ENCODE peak calls at places on chromosomes 6 and 20, in five cellular contexts. One of them, this sample, is unnamed.

GRCh38 chr6:113842165-113842564 is 15.0 kb upstream of the MARCKS start:
- DNase-seq in upper lobe of left lung: no peak
- DNase-seq in tibial nerve: no peak
- DNase-seq in H1: no peak
- DNase-seq in stomach: no peak
- DNase-seq in this sample: no peak

GRCh38 chr6:96742702-96743101 is 94.6 kb downstream of the GPR63 start:
- DNase-seq in stomach: no peak
- DNase-seq in H1: no peak
- DNase-seq in tibial nerve: no peak
- DNase-seq in upper lobe of left lung: no peak
- DNase-seq in this sample: no peak

GRCh38 chr6:52667572-52667971 is 3.3 kb upstream of the TMEM14A start:
- DNase-seq in upper lobe of left lung: no peak
- DNase-seq in stomach: no peak
- DNase-seq in H1: no peak
- DNase-seq in tibial nerve: no peak
- DNase-seq in this sample: no peak

GRCh38 chr6:119844385-119844784 is 494.8 kb upstream of the MAN1A1 start:
- DNase-seq in stomach: no peak
- DNase-seq in upper lobe of left lung: no peak
- DNase-seq in H1: no peak
- DNase-seq in tibial nerve: no peak
- DNase-seq in this sample: no peak

GRCh38 chr6:30828027-30828962 is 56.0 kb upstream of the DDR1 start:
- DNase-seq in H1: peak; percentile 93
- DNase-seq in upper lobe of left lung: peak; percentile 90
- DNase-seq in tibial nerve: peak; percentile 78
- DNase-seq in stomach: peak; percentile 90
- DNase-seq in this sample: peak; percentile 92

GRCh38 chr6:83047065-83047754 is 18.4 kb downstream of the UBE3D start:
- DNase-seq in tibial nerve: no peak
- DNase-seq in H1: peak; percentile 50
- DNase-seq in upper lobe of left lung: no peak
- DNase-seq in stomach: no peak
- DNase-seq in this sample: no peak

GRCh38 chr6:5457983-5458683 is 196.8 kb downstream of the FARS2 start:
- DNase-seq in tibial nerve: no peak
- DNase-seq in upper lobe of left lung: peak; percentile 82
- DNase-seq in stomach: peak; percentile 87
- DNase-seq in H1: no peak
- DNase-seq in this sample: no peak

GRCh38 chr20:44245977-44246376 is 1.1 kb upstream of the GDAP1L1 start:
- DNase-seq in stomach: no peak
- DNase-seq in upper lobe of left lung: no peak
- DNase-seq in tibial nerve: no peak
- DNase-seq in H1: no peak
- DNase-seq in this sample: no peak

GRCh38 chr6:143872211-143872610 is 7.9 kb downstream of the ZC2HC1B start:
- DNase-seq in upper lobe of left lung: no peak
- DNase-seq in stomach: no peak
- DNase-seq in tibial nerve: no peak
- DNase-seq in H1: no peak
- DNase-seq in this sample: no peak

DNA sequence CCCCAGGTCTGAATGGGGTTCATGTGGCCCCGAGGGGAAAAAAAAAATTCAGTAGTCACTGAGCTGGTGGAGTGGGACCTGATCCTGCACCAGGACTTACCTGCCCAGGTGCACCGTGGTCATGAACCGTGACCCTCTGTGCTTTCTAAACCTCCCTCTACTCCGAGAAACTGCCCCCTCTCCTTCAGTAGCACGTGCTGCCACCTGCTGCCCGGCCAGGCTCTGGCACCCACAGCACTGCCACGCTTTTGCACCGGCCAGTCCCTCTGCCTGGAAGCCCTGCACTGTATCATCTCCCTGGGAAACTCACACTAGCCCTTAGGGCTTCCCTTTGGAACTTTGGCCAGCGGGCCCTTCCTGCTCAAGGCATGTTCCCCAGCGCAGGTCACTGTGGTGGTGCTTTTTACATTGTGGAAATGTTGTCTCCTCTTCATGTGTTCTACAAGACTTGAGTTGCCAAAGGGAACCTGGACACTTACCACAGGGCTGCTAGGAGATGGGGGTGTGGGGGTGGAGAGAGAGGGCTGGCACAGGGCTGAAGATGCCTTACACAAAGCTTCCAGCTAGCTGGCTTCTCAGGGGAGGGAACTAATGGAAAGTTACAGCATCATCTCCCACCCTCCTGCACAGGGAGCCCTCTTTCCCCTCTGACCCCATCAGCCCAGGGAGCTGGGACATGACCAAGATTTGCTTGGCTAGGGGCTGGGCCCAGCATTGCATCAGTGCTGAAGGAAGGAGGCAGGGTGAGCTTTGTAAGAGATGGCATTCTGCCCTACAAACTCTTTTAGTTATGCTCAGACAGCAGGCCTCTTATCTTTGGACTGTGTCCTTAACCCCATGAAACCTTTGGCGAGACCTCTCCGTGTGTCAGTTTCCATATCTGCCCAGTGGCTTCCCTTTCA is 2.5 kb upstream of the PTPRT start:
- DNase-seq in stomach: no peak
- DNase-seq in tibial nerve: no peak
- DNase-seq in H1: peak; percentile 83
- DNase-seq in upper lobe of left lung: no peak
- DNase-seq in this sample: no peak
- TF ChIP-seq CTCF in stomach: peak; percentile 17
- TF ChIP-seq CTCF in tibial nerve: no peak
- TF ChIP-seq CTCF in H1: peak; percentile 87
- TF ChIP-seq CTCF in upper lobe of left lung: no peak
- TF ChIP-seq CTCF in this sample: no peak

GRCh38 chr6:137866200-137866913 is 702 bp upstream of the TNFAIP3 start:
- DNase-seq in stomach: no peak
- DNase-seq in upper lobe of left lung: no peak
- DNase-seq in H1: peak; percentile 49
- DNase-seq in tibial nerve: peak; percentile 26
- DNase-seq in this sample: peak; percentile 69

GRCh38 chr6:137867685-137868509 is 838 bp downstream of the TNFAIP3 start:
- DNase-seq in stomach: peak; percentile 45
- DNase-seq in H1: peak; percentile 59
- DNase-seq in upper lobe of left lung: peak; percentile 52
- DNase-seq in tibial nerve: peak; percentile 19
- DNase-seq in this sample: no peak

GRCh38 chr6:137868721-137869631 is 1.9 kb downstream of the TNFAIP3 start:
- DNase-seq in tibial nerve: no peak
- DNase-seq in H1: no peak
- DNase-seq in upper lobe of left lung: no peak
- DNase-seq in stomach: no peak
- DNase-seq in this sample: no peak

GRCh38 chr6:137864812-137865508 is 2.1 kb upstream of the TNFAIP3 start:
- DNase-seq in stomach: no peak
- DNase-seq in H1: no peak
- DNase-seq in upper lobe of left lung: no peak
- DNase-seq in tibial nerve: no peak
- DNase-seq in this sample: no peak

DNA sequence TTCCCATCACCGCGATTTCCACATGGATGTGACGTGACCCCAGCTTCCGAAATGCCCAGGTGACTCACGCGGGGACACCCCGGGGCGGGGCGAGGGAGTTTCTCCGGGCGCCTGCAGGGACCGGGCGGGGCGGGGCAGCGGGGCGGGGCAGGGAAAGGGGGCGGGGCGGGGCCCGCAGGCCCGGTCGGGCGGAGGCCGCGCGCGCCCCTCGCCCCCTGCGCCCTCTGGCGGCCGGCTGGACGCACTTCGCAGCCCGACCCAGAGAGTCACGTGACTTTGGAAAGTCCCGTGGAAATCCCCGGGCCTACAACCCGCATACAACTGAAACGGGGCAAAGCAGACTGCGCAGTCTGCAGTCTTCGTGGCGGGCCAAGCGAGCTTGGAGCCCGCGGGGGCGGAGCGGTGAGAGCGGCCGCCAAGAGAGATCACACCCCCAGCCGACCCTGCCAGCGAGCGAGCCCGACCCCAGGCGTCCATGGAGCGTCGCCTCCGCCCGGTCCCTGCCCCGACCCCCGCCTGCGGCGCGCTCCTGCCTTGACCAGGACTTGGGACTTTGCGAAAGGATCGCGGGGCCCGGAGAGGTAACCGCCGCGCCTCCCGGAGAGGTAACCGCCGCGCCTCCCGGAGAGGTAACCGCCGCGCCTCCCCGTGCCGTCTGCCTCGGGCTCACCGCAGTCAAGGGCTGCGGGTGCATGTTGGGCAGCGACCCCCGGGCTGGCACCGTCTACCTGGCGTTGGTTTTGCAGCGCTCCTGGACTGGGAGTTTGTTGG is at the start of gene TNFAIP3:
- DNase-seq in stomach: peak; percentile 92
- DNase-seq in H1: peak; percentile 88
- DNase-seq in upper lobe of left lung: peak; percentile 96
- DNase-seq in tibial nerve: peak; percentile 84
- DNase-seq in this sample: peak; percentile 91
- TF ChIP-seq EP300 in stomach: no peak
- TF ChIP-seq EP300 in H1: peak; percentile 52
- TF ChIP-seq EP300 in upper lobe of left lung: no peak
- TF ChIP-seq EP300 in tibial nerve: peak; percentile 96
- TF ChIP-seq EP300 in this sample: peak; percentile 80

GRCh38 chr20:58895796-58896180 is 43.3 kb downstream of the GNAS start:
- DNase-seq in tibial nerve: no peak
- DNase-seq in H1: no peak
- DNase-seq in stomach: no peak
- DNase-seq in upper lobe of left lung: no peak
- DNase-seq in this sample: no peak
- H3K4me3 ChIP-seq in tibial nerve: no peak overlapping the region
- H3K4me3 ChIP-seq in H1: peak overlapping the region; percentile 98
- H3K4me3 ChIP-seq in stomach: no peak overlapping the region
- H3K4me3 ChIP-seq in upper lobe of left lung: no peak overlapping the region
- H3K4me3 ChIP-seq in this sample: no peak overlapping the region

GRCh38 chr20:36591854-36592641 is 13.5 kb upstream of the RAB5IF start:
- DNase-seq in stomach: no peak
- DNase-seq in upper lobe of left lung: no peak
- DNase-seq in H1: no peak
- DNase-seq in tibial nerve: no peak
- DNase-seq in this sample: peak; percentile 34
- TF ChIP-seq CTCF in stomach: no peak
- TF ChIP-seq CTCF in upper lobe of left lung: peak; percentile 24
- TF ChIP-seq CTCF in H1: peak; percentile 65
- TF ChIP-seq CTCF in tibial nerve: peak; percentile 22
- TF ChIP-seq CTCF in this sample: peak; percentile 46

GRCh38 chr6:153599901-153600300 is 439.1 kb upstream of the OPRM1 start:
- DNase-seq in tibial nerve: no peak
- DNase-seq in H1: no peak
- DNase-seq in upper lobe of left lung: no peak
- DNase-seq in stomach: no peak
- DNase-seq in this sample: no peak

GRCh38 chr6:153602387-153602786 is 436.7 kb upstream of the OPRM1 start:
- DNase-seq in stomach: no peak
- DNase-seq in upper lobe of left lung: no peak
- DNase-seq in H1: no peak
- DNase-seq in tibial nerve: no peak
- DNase-seq in this sample: no peak
- TF ChIP-seq EP300 in stomach: no peak
- TF ChIP-seq EP300 in upper lobe of left lung: no peak
- TF ChIP-seq EP300 in H1: no peak
- TF ChIP-seq EP300 in tibial nerve: no peak
- TF ChIP-seq EP300 in this sample: no peak

GRCh38 chr6:7976485-7977010 is 66.0 kb upstream of the TXNDC5 start:
- DNase-seq in tibial nerve: no peak
- DNase-seq in stomach: no peak
- DNase-seq in upper lobe of left lung: no peak
- DNase-seq in H1: no peak
- DNase-seq in this sample: no peak

GRCh38 chr6:7975764-7976146 is 65.2 kb upstream of the TXNDC5 start:
- DNase-seq in upper lobe of left lung: no peak
- DNase-seq in H1: no peak
- DNase-seq in stomach: peak; percentile 29
- DNase-seq in tibial nerve: no peak
- DNase-seq in this sample: peak; percentile 24

GRCh38 chr6:7974553-7974931 is 64.0 kb upstream of the TXNDC5 start:
- DNase-seq in upper lobe of left lung: no peak
- DNase-seq in stomach: no peak
- DNase-seq in tibial nerve: no peak
- DNase-seq in H1: no peak
- DNase-seq in this sample: no peak

GRCh38 chr6:7973603-7974002 is 63.0 kb upstream of the TXNDC5 start:
- DNase-seq in stomach: no peak
- DNase-seq in tibial nerve: no peak
- DNase-seq in H1: no peak
- DNase-seq in upper lobe of left lung: no peak
- DNase-seq in this sample: no peak

DNA sequence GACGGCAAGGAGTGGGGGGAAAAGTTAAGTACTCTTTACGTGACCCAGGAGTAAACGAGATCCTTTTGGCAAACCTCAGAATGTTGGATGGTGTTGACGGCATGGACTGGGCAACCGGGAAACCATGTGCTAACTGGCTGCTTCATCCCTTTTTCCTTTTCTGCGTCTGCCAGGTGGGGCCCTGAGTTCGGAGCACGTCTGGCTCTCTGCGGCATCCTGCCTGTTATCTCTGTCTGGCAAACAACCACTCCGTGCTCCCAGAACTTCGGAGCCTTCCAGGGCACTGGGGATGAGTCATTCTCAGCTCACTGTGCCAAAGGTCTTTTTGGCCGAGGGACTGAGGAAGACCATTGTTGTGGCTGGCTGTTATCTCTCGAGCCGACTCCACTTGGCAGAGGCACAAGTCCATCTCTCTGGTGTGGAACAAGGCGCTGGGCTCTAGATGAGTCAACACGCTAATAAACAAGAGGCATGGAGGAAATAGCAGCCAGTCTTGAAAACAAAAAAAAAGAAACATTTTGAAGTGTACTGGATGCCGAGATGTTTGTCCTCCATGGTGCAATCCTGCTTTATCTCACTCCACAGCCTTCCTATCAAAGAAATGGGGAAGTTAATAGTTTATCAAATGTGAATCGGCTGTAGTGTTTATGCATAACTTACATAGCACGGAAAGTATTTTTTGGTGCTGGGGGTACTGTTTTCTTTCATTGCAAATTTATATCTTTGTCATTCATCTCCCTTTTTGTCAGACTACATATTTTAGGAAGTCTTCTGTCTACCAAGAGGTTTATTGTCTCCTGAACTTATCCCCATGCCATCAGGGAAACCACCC is 64.6 kb upstream of the TXNDC5 start:
- DNase-seq in tibial nerve: peak; percentile 40
- DNase-seq in stomach: peak; percentile 73
- DNase-seq in H1: no peak
- DNase-seq in upper lobe of left lung: peak; percentile 63
- DNase-seq in this sample: peak; percentile 92
- H3K4me3 ChIP-seq in tibial nerve: no peak overlapping the region
- H3K4me3 ChIP-seq in stomach: peak overlapping the region; percentile 4
- H3K4me3 ChIP-seq in H1: no peak overlapping the region
- H3K4me3 ChIP-seq in upper lobe of left lung: no peak overlapping the region
- H3K4me3 ChIP-seq in this sample: no peak overlapping the region